ENCODE peak calls at places on chromosomes 5 and 9, in five cellular contexts. D is transverse colon, Z is Panc1, S is SK-N-SH, W is HepG2. O is an unnamed sample.

GRCh38 chr9:113668057-113668456 is 204.5 kb downstream of the RGS3 start:
- DNase-seq in Z (no peak), D (no peak), S (no peak), W (no peak), O (no peak)

GRCh38 chr9:112820886-112821285 is 69.8 kb downstream of the SLC46A2 start:
- DNase-seq in Z (no peak), D (no peak), S (no peak), W (no peak), O (no peak)

GRCh38 chr5:152170350-152170749 is 234.7 kb downstream of the NMUR2 start:
- DNase-seq in S (no peak), D (no peak), Z (no peak), W (no peak), O (no peak)

GRCh38 chr9:113988951-113989780 is 88.9 kb downstream of the AMBP start:
- DNase-seq in W (no peak), Z (no peak), D (no peak), S (no peak), O (no peak)

GRCh38 chr5:72268753-72269410 is 51.2 kb downstream of the MRPS27 start:
- DNase-seq in D (peak; percentile 30), W (peak; percentile 48), Z (no peak), S (peak; percentile 36), O (no peak)

GRCh38 chr5:139960723-139961383 is 82.2 kb downstream of the NRG2 start:
- DNase-seq in Z (no peak), S (no peak), W (no peak), D (no peak), O (no peak)

GRCh38 chr5:77797133-77797532 is 21.0 kb upstream of the TBCA start:
- DNase-seq in D (no peak), S (no peak), W (no peak), Z (no peak), O (no peak)

GRCh38 chr5:17373406-17374110 is 124.5 kb upstream of the TAF11L2 start:
- DNase-seq in S (no peak), Z (no peak), W (no peak), D (no peak), O (no peak)

GRCh38 chr5:107215581-107215980 is 455.2 kb downstream of the EFNA5 start:
- DNase-seq in W (no peak), Z (peak; percentile 4), S (no peak), D (no peak), O (no peak)

GRCh38 chr5:104241051-104241450 is 678.5 kb upstream of the NUDT12 start:
- DNase-seq in S (no peak), W (no peak), Z (no peak), D (no peak), O (no peak)

GRCh38 chr9:14151451-14151850 is 162.5 kb downstream of the NFIB start:
- DNase-seq in W (no peak), Z (no peak), D (no peak), S (no peak), O (no peak)

DNA sequence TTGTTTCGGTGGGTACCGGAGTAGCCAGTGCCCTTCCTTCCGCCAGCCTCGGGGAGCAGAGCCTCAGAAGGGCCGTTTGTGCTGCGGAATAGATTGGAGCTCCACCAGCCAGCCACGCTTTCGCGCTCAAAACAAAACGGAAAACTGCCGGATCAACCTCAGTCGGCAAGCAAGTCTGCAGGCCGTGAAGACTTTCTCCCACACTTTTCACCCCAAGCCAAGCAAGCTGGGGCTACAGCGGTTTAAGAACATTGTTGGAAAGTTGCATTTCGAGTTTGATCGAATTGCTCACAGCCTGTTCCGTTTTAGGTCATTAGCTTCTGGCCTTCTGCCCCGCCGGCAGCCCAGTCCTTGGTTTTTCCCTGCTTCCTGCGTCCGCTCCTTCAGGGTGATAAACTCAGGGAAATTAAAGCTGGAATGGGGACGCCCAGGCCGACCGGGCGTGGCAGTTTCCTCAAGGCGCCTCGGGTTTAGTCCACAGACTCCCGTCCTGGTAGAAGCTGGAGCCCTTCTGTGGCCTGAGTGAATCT is 828 bp upstream of the CCNO start:
- DNase-seq in D (peak; percentile 83), Z (no peak), S (peak; percentile 44), W (no peak), O (no peak)
- TF ChIP-seq POLR2AphosphoS5 in D (peak; percentile 55), Z (no peak), S (no peak), W (no peak), O (no peak)

GRCh38 chr9:70413798-70414775 is at the start of gene KLF9:
- DNase-seq in Z (peak; percentile 71), S (peak; percentile 89), W (peak; percentile 89), D (peak; percentile 95), O (peak; percentile 69)
- TF ChIP-seq POLR2AphosphoS5 in Z (no peak), S (peak; percentile 46), W (peak; percentile 64), D (peak; percentile 96), O (no peak)

GRCh38 chr9:126374366-126374781 is 47.7 kb downstream of the MVB12B start:
- DNase-seq in S (no peak), D (no peak), Z (no peak), W (peak; percentile 78), O (no peak)
- TF ChIP-seq POLR2AphosphoS5 in S (no peak), D (no peak), Z (no peak), W (no peak), O (no peak)

GRCh38 chr9:126879288-126879687 is 18.8 kb downstream of the ZBTB34 start:
- DNase-seq in D (no peak), S (no peak), W (no peak), Z (no peak), O (no peak)

GRCh38 chr9:126872516-126872915 is 12.1 kb downstream of the ZBTB34 start:
- DNase-seq in S (no peak), W (no peak), D (no peak), Z (no peak), O (no peak)

GRCh38 chr9:126875780-126876510 is 15.5 kb downstream of the ZBTB34 start:
- DNase-seq in S (no peak), W (no peak), D (no peak), Z (no peak), O (no peak)

GRCh38 chr9:126877418-126877817 is 17.0 kb downstream of the ZBTB34 start:
- DNase-seq in S (no peak), D (no peak), W (no peak), Z (no peak), O (no peak)

GRCh38 chr9:126874546-126875314 is 14.3 kb downstream of the ZBTB34 start:
- DNase-seq in D (no peak), W (no peak), S (no peak), Z (no peak), O (no peak)
- TF ChIP-seq POLR2AphosphoS5 in D (no peak), W (no peak), S (no peak), Z (no peak), O (no peak)

GRCh38 chr9:130632081-130632710 is 32.2 kb upstream of the PRDM12 start:
- DNase-seq in W (no peak), Z (no peak), D (no peak), S (no peak), O (no peak)
- TF ChIP-seq POLR2AphosphoS5 in W (no peak), Z (no peak), D (no peak), S (no peak), O (no peak)